ENCODE peak calls at places on chromosomes 7 and 10, in six cellular contexts. L is transverse colon, V is HCT116, U is neural progenitor cell, H is uterus, M is H9. Y is an unnamed sample.

GRCh38 chr10:79394631-79395030 is 47.4 kb downstream of the PPIF start:
- DNase-seq in V (no peak), H (peak; percentile 9), U (no peak), L (no peak), M (no peak), Y (no peak)

GRCh38 chr10:15168296-15168780 is at the start of gene NMT2:
- DNase-seq in H (no peak), L (no peak), V (peak; percentile 68), M (peak; percentile 89), U (peak; percentile 97), Y (no peak)

GRCh38 chr10:30386801-30387588 is 37.9 kb upstream of the MTPAP start:
- DNase-seq in M (no peak), V (no peak), H (no peak), L (no peak), U (no peak), Y (peak; percentile 40)

GRCh38 chr10:8404721-8405120 is 350.2 kb downstream of the GATA3 start:
- DNase-seq in M (no peak), H (no peak), L (no peak), V (no peak), U (no peak), Y (no peak)

GRCh38 chr10:98031440-98031839 is 1.0 kb upstream of the CRTAC1 start:
- DNase-seq in U (no peak), M (no peak), L (no peak), H (no peak), V (no peak), Y (no peak)

GRCh38 chr10:34488476-34489130 is 326.5 kb downstream of the PARD3 start:
- DNase-seq in H (no peak), V (no peak), L (no peak), U (no peak), M (no peak), Y (no peak)

GRCh38 chr10:8050561-8051108 is 3.9 kb upstream of the GATA3 start:
- DNase-seq in V (no peak), M (no peak), H (no peak), U (peak; percentile 87), L (no peak), Y (no peak)

GRCh38 chr10:104766341-104766740 is 125.3 kb downstream of the SORCS3 start:
- DNase-seq in M (no peak), L (no peak), V (peak; percentile 67), U (no peak), H (no peak), Y (peak; percentile 13)

GRCh38 chr7:22176791-22177412 is 180.1 kb downstream of the RAPGEF5 start:
- DNase-seq in L (no peak), M (no peak), H (no peak), U (no peak), V (no peak), Y (no peak)

GRCh38 chr7:140696024-140696678 is 357 bp upstream of the NDUFB2 start:
- DNase-seq in H (peak; percentile 96), V (peak; percentile 76), U (peak; percentile 97), M (peak; percentile 95), L (peak; percentile 97), Y (peak; percentile 92)

GRCh38 chr7:5494683-5495561 is 71.3 kb upstream of the TNRC18 start:
- DNase-seq in U (peak; percentile 90), H (peak; percentile 70), L (peak; percentile 76), M (peak; percentile 89), V (peak; percentile 48), Y (peak; percentile 85)

GRCh38 chr10:99976886-99977391 is 32.8 kb downstream of the DNMBP start:
- DNase-seq in U (no peak), V (peak; percentile 86), L (no peak), M (no peak), H (no peak), Y (peak; percentile 97)

GRCh38 chr7:156764016-156764669 is 123.6 kb downstream of the RNF32 start:
- DNase-seq in L (peak; percentile 71), V (peak; percentile 45), M (peak; percentile 43), U (peak; percentile 75), H (peak; percentile 22), Y (peak; percentile 46)

GRCh38 chr10:69792361-69792760 is 9.3 kb upstream of the COL13A1 start:
- DNase-seq in H (no peak), V (no peak), U (no peak), L (no peak), M (no peak), Y (no peak)

DNA sequence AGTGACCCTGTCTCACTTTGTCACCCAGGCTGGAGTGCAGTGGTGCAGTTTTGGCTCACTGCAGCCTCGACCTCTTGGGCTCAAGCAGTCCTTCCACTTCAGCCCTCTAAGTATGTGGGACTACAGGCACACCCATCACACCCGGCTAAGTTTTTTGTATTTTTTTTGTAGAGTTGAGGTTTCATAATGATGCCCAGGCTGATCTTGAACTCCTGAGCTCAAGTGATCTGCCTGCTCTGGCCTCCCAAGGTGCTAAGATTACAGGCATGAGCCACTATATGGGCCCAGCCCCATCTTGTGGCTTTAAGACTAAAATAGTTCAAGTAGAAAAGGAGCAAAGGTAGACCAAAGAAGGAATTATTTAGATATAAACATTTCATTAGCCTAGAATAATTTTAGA is 65.5 kb downstream of the MLLT10 start:
- DNase-seq in U (no peak), V (no peak), M (no peak), L (no peak), H (no peak), Y (no peak)
- TF ChIP-seq CTCF in U (no peak), V (no peak), M (no peak), L (no peak), H (no peak), Y (no peak)

GRCh38 chr7:108284349-108285017 is 154.3 kb upstream of the LAMB4 start:
- DNase-seq in V (no peak), H (no peak), U (no peak), M (no peak), L (no peak), Y (no peak)

GRCh38 chr7:108285018-108285368 is 154.8 kb upstream of the LAMB4 start:
- DNase-seq in M (no peak), U (no peak), L (no peak), V (no peak), H (no peak), Y (no peak)

GRCh38 chr7:108283252-108283651 is 153.1 kb upstream of the LAMB4 start:
- DNase-seq in V (no peak), L (no peak), M (no peak), U (no peak), H (no peak), Y (no peak)

GRCh38 chr7:108280136-108280535 is 150.0 kb upstream of the LAMB4 start:
- DNase-seq in H (no peak), L (no peak), V (no peak), U (no peak), M (no peak), Y (no peak)

GRCh38 chr7:108282427-108282996 is 152.4 kb upstream of the LAMB4 start:
- DNase-seq in H (no peak), L (no peak), M (no peak), U (no peak), V (no peak), Y (no peak)
- H3K27ac ChIP-seq in H (no peak overlapping the region), L (no peak overlapping the region), M (no peak overlapping the region), U (no peak overlapping the region), V (no peak overlapping the region), Y (no peak overlapping the region)

GRCh38 chr7:143288836-143289235 is 685 bp downstream of the CASP2 start:
- DNase-seq in L (no peak), H (no peak), M (no peak), U (peak; percentile 16), V (no peak), Y (no peak)

GRCh38 chr7:143287321-143287934 is 723 bp upstream of the CASP2 start:
- DNase-seq in L (no peak), H (no peak), U (no peak), V (no peak), M (no peak), Y (no peak)

GRCh38 chr7:143289421-143289820 is 1.3 kb downstream of the CASP2 start:
- DNase-seq in M (no peak), U (no peak), V (no peak), H (no peak), L (no peak), Y (no peak)

GRCh38 chr7:143286522-143286890 is 1.6 kb upstream of the CASP2 start:
- DNase-seq in M (no peak), L (no peak), V (no peak), H (no peak), U (no peak), Y (no peak)

DNA sequence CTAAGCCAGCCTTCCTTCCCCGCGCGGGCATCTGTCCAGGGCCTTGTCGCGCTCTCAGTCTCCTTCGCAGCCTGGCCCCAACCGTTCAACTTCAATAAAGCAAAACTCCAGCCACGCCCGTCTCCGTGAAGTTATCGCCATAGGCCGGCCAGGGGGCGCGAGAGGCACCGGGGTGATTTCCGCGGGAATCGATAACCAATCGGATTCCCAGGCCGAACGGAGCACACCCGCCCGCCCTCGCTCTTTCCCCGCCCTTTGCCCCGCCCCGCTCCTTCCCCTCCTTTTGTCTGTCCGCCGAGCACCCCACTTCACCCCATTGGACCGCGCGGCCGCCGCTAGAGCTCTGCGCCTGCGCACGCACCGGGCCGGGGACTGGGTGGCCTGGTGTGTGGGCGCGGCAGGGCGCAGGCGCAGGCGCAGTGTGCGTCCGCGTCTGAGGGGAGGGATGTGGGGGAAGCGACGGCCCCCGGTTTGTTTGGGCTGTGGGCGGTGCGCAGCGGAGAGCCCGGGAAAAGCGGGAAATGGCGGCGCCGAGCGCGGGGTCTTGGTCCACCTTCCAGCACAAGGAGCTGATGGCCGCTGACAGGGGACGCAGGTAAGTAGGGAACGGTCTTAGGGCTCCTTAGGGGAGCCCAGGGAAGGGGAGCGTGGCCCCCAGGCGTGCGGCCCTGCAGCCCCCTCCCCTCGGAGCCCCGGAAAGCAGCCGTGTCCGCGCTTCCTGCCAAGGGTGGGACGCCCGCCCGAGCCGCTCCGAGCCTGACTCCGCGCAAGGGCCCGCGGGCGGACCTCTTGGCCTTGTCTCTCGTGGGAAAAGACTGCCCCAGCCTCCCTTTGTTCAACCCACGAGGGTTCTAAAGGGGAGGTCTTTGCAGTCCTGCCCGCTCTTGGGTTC is at the start of gene CASP2:
- DNase-seq in L (peak; percentile 99), H (peak; percentile 97), M (peak; percentile 99), U (peak; percentile 98), V (peak; percentile 88), Y (peak; percentile 99)
- TF ChIP-seq CTCF in L (peak; percentile 23), H (peak; percentile 49), M (peak; percentile 44), U (peak; percentile 40), V (no peak), Y (no peak)

GRCh38 chr7:50828801-50829200 is 46.1 kb upstream of the GRB10 start:
- DNase-seq in V (no peak), M (no peak), L (no peak), U (no peak), H (no peak), Y (no peak)

GRCh38 chr7:50834136-50834535 is 51.4 kb upstream of the GRB10 start:
- DNase-seq in H (no peak), M (no peak), U (no peak), V (no peak), L (no peak), Y (no peak)

GRCh38 chr7:50834679-50835078 is 52.0 kb upstream of the GRB10 start:
- DNase-seq in U (no peak), V (no peak), H (no peak), L (no peak), M (no peak), Y (no peak)

GRCh38 chr7:50835156-50835555 is 52.5 kb upstream of the GRB10 start:
- DNase-seq in V (no peak), U (no peak), L (no peak), M (no peak), H (no peak), Y (no peak)

DNA sequence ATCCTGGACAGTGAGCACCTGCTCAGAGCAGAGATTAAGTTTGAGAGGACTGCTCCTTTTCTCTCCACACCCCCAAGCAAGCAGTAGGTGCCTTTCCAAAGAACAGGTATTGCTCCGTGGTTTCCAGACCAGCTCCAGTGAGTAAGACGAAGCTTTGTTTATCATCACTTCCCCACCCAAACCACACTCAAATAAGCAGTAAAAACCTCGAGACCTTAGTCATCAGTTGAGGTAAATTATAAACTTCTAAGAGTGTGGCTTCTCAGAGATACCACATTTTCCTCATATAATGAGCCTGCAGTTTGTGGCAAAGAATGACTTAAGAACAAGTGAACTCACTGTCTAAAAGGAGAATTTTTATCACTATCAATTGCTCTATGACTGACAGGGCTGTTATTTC is 50.0 kb upstream of the GRB10 start:
- DNase-seq in M (no peak), U (no peak), L (no peak), H (no peak), V (no peak), Y (peak; percentile 57)
- H3K27ac ChIP-seq in M (no peak overlapping the region), U (no peak overlapping the region), L (no peak overlapping the region), H (no peak overlapping the region), V (no peak overlapping the region), Y (no peak overlapping the region)